ENCODE peak calls at places on chromosomes 12 and 14, in ten cellular contexts. A is thoracic aorta; R is osteoblast; J is GM12878; X is RWPE1; L is lung; F is stimulated activated naive CD4-positive, alpha-beta T cell; Q is Daoy; E is fibroblast of lung; W is mucosa of gallbladder. Y is an unnamed sample.

GRCh38 chr14:56594428-56594827 is 14.8 kb downstream of the TMEM260 start:
- DNase-seq in J (no peak), L (no peak), X (no peak), E (no peak), W (no peak), F (no peak), Q (no peak), R (no peak), A (no peak), Y (no peak)

GRCh38 chr14:55581011-55581806 is 1.2 kb downstream of the KTN1 start:
- DNase-seq in R (peak; percentile 73), X (peak; percentile 35), L (peak; percentile 34), A (no peak), Q (peak; percentile 66), F (peak; percentile 33), J (no peak), E (peak; percentile 40), W (peak; percentile 16), Y (peak; percentile 44)

GRCh38 chr14:91714805-91715204 is 17.1 kb downstream of the CATSPERB start:
- DNase-seq in E (no peak), W (no peak), Q (no peak), F (peak; percentile 1), R (no peak), X (no peak), A (no peak), L (no peak), J (no peak), Y (no peak)

GRCh38 chr14:104885973-104886689 is 21.1 kb downstream of the CEP170B start:
- DNase-seq in L (no peak), W (no peak), E (no peak), Q (no peak), A (no peak), J (no peak), F (no peak), R (peak; percentile 91), X (no peak), Y (peak; percentile 52)

GRCh38 chr12:121036810-121037326 is 2.2 kb downstream of the OASL start:
- DNase-seq in A (no peak), J (no peak), E (peak; percentile 83), L (no peak), Q (peak; percentile 69), F (no peak), X (peak; percentile 79), W (no peak), R (peak; percentile 95), Y (no peak)

GRCh38 chr12:26712892-26713291 is 120.1 kb downstream of the ITPR2 start:
- DNase-seq in A (no peak), X (no peak), L (no peak), E (no peak), F (no peak), Q (no peak), W (no peak), J (no peak), R (no peak), Y (no peak)

GRCh38 chr12:104459556-104459909 is 2.8 kb downstream of the CHST11 start:
- DNase-seq in R (peak; percentile 54), L (no peak), W (no peak), J (no peak), F (no peak), X (no peak), A (no peak), Q (no peak), E (no peak), Y (no peak)

GRCh38 chr12:125220404-125221273 is 155.4 kb downstream of the AACS start:
- DNase-seq in E (no peak), F (no peak), W (peak; percentile 90), Q (peak; percentile 28), J (no peak), L (no peak), A (no peak), X (no peak), R (no peak), Y (peak; percentile 82)

GRCh38 chr14:32940066-32940651 is 1.5 kb downstream of the NPAS3 start:
- DNase-seq in J (no peak), W (no peak), X (no peak), Q (peak; percentile 81), F (no peak), L (no peak), R (peak; percentile 86), A (no peak), E (peak; percentile 69), Y (no peak)

GRCh38 chr12:117790198-117790597 is 178.6 kb downstream of the KSR2 start:
- DNase-seq in R (no peak), E (no peak), J (no peak), W (no peak), Q (no peak), F (no peak), A (no peak), L (no peak), X (no peak), Y (no peak)

GRCh38 chr12:214005-214736 is at the start of gene SLC6A12:
- DNase-seq in X (no peak), J (no peak), Q (peak; percentile 61), A (no peak), W (no peak), F (no peak), R (peak; percentile 52), E (no peak), L (no peak), Y (peak; percentile 42)

GRCh38 chr14:62144863-62145262 is 382.6 kb downstream of the SNAPC1 start:
- DNase-seq in A (no peak), L (no peak), W (no peak), E (peak; percentile 9), F (no peak), Q (no peak), J (no peak), X (no peak), R (no peak), Y (no peak)

Y was measured in pancreas.